ENCODE peak calls at places on chromosomes 6 and 20, in four cellular contexts. I, V, W and R are unnamed samples. For H3K4me1, the result is how much of the 10 kb centered on the place peaks cover.

GRCh38 chr20:2101057-2101934 is at the start of gene STK35:
- DNase-seq in V (no peak), W (peak), I (no peak), R (no peak)

GRCh38 chr20:1472556-1473243 is 6.1 kb upstream of the NSFL1C start:
- DNase-seq in I (no peak), V (no peak), W (no peak), R (no peak)

GRCh38 chr6:2989332-2990178 is 10.1 kb upstream of the NQO2 start:
- DNase-seq in V (peak), I (peak), W (peak), R (peak)

GRCh38 chr6:16251706-16252105 is 13.3 kb downstream of the GMPR start:
- DNase-seq in I (no peak), V (no peak), W (no peak), R (no peak)

GRCh38 chr20:25309395-25310267 is 61.7 kb downstream of the PYGB start:
- DNase-seq in V (peak), I (peak), W (peak), R (no peak)

GRCh38 chr6:157107571-157107914 is 215.8 kb downstream of the TMEM242 start:
- DNase-seq in W (no peak), V (no peak), I (no peak), R (no peak)

GRCh38 chr20:1900321-1900791 is 5.1 kb downstream of the SIRPA start:
- DNase-seq in V (peak), W (peak), I (no peak), R (no peak)

GRCh38 chr6:121395736-121396135 is 39.7 kb upstream of the GJA1 start:
- DNase-seq in I (no peak), V (no peak), W (no peak), R (no peak)

GRCh38 chr6:19024737-19025136 is 637.6 kb downstream of the RNF144B start:
- DNase-seq in V (peak), I (peak), W (no peak), R (no peak)

GRCh38 chr6:31723980-31724691 is 963 bp downstream of the MPIG6B start:
- DNase-seq in V (no peak), I (no peak), W (no peak), R (no peak)

GRCh38 chr6:152295346-152295745 is 341.8 kb downstream of the SYNE1 start:
- DNase-seq in W (peak), I (no peak), V (no peak), R (no peak)

GRCh38 chr20:1330075-1330830 is 1.3 kb upstream of the SDCBP2 start:
- DNase-seq in W (peak), V (no peak), I (no peak), R (peak)

GRCh38 chr6:170108890-170109587 is 181.8 kb downstream of the DLL1 start:
- DNase-seq in W (no peak), V (no peak), I (peak), R (peak)

GRCh38 chr20:6008254-6008653 is 45.6 kb downstream of the LRRN4 start:
- DNase-seq in W (peak), I (peak), V (no peak), R (peak)

GRCh38 chr6:36699290-36699689 is 1.7 kb downstream of the RAB44 start:
- DNase-seq in V (no peak), W (no peak), I (peak), R (no peak)

GRCh38 chr20:59820204-59821041 is 113.0 kb downstream of the SYCP2 start:
- DNase-seq in I (peak), V (no peak), W (peak), R (peak)

GRCh38 chr6:128305228-128305627 is 215.2 kb downstream of the PTPRK start:
- DNase-seq in V (no peak), I (no peak), W (no peak), R (no peak)

GRCh38 chr6:116218172-116218633 is 35.7 kb downstream of the TSPYL4 start:
- DNase-seq in V (no peak), W (no peak), I (no peak), R (no peak)

GRCh38 chr6:122107256-122107655 is 292.2 kb upstream of the HSF2 start:
- DNase-seq in W (no peak), I (no peak), V (no peak), R (no peak)

GRCh38 chr6:109449789-109450673 is 5.5 kb downstream of the MICAL1 start:
- DNase-seq in W (no peak), V (no peak), I (no peak), R (peak)

GRCh38 chr20:14761903-14762302 is 424.5 kb upstream of the FLRT3 start:
- DNase-seq in I (no peak), V (no peak), W (no peak), R (no peak)
- H3K4me3 ChIP-seq in I (no peak), V (no peak), W (no peak), R (no peak)

GRCh38 chr20:62362991-62363919 is 3.9 kb downstream of the LAMA5 start:
- DNase-seq in W (no peak), V (no peak), I (peak), R (no peak)

GRCh38 chr20:62362590-62362940 is 4.5 kb downstream of the LAMA5 start:
- DNase-seq in W (no peak), V (no peak), I (no peak), R (no peak)

GRCh38 chr20:62360854-62361798 is 6.0 kb downstream of the LAMA5 start:
- DNase-seq in I (peak), W (no peak), V (no peak), R (no peak)

GRCh38 chr20:62363920-62364851 is 2.9 kb downstream of the LAMA5 start:
- DNase-seq in I (peak), V (no peak), W (no peak), R (no peak)

GRCh38 chr20:62361799-62362589 is 5.1 kb downstream of the LAMA5 start:
- DNase-seq in W (no peak), I (peak), V (no peak), R (no peak)
- H3K4me1 ChIP-seq in W (under half), I (half or more), V (half or more), R (half or more)

GRCh38 chr6:101303474-101303873 is 90.0 kb upstream of the GRIK2 start:
- DNase-seq in V (no peak), I (no peak), W (no peak), R (no peak)
- H3K27ac ChIP-seq in V (no peak), I (no peak), W (no peak), R (no peak)

GRCh38 chr20:35264755-35265154 is 13.2 kb downstream of the MMP24OS start:
- DNase-seq in I (no peak), W (no peak), V (no peak), R (no peak)

GRCh38 chr20:35269055-35269781 is 8.7 kb downstream of the MMP24OS start:
- DNase-seq in V (no peak), I (peak), W (no peak), R (no peak)

GRCh38 chr20:35267092-35267491 is 10.8 kb downstream of the MMP24OS start:
- DNase-seq in I (no peak), W (no peak), V (no peak), R (no peak)

GRCh38 chr20:35260426-35260825 is 17.5 kb downstream of the MMP24OS start:
- DNase-seq in W (no peak), V (no peak), I (no peak), R (no peak)

DNA sequence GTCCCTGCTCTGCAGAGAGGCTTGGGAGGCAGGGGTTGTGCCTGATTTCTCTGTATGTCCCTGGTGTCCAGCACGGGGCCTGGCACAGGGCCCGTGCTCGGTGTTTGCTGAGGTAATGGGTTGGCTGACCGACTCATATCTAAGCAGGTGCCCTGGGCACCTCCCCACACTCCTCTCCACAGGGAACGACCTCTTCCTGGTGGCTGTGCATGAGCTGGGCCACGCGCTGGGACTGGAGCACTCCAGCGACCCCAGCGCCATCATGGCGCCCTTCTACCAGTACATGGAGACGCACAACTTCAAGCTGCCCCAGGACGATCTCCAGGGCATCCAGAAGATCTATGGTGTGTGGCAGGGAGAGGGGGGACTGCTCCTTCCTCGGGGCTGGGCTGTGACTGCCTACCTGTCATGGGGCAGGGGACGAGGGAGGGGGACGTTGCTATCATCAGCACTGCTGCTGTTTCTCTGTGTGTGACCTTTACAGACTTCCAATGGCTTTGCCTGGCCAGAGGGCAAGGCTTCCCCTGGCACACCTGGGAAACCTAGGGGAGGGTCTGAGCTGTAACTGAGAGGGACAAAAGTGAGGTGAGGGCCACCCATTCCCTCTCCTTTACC is 14.2 kb downstream of the MMP24OS start:
- DNase-seq in V (no peak), I (no peak), W (no peak), R (no peak)
- H3K4me3 ChIP-seq in V (no peak), I (peak), W (no peak), R (no peak)

GRCh38 chr20:44662256-44662655 is 10.8 kb upstream of the ADA start:
- DNase-seq in I (no peak), V (no peak), W (no peak), R (no peak)

GRCh38 chr20:44660506-44660905 is 9.0 kb upstream of the ADA start:
- DNase-seq in I (no peak), V (no peak), W (no peak), R (no peak)

GRCh38 chr20:44659931-44660330 is 8.4 kb upstream of the ADA start:
- DNase-seq in I (no peak), W (no peak), V (no peak), R (no peak)

GRCh38 chr20:44658810-44659209 is 7.3 kb upstream of the ADA start:
- DNase-seq in V (no peak), W (no peak), I (no peak), R (no peak)

DNA sequence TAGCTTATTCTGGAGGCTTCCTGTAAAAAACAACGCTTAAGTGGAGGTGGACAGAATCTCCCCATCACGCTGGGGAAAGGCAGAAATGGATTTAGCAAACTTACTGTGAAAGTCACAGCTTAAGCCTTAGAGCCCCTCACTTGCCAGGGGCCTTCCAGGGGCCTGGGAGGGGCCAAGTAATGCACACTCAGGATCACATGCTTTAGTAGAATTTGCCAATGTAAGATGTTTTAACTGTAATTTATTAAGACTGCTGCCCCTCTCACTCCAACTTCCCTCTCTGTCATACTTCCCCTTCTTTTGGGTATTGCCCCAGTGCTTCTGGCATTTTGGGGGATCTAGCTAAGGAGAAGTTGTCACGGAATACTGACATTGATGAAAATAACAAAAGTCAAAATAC is 12.6 kb upstream of the ADA start:
- DNase-seq in W (no peak), V (no peak), I (no peak), R (no peak)
- H3K4me1 ChIP-seq in W (under half), V (under half), I (under half), R (under half)

GRCh38 chr6:134296762-134297161 is 21.1 kb downstream of the SGK1 start:
- DNase-seq in V (no peak), I (no peak), W (no peak), R (no peak)
- H3K27ac ChIP-seq in V (no peak), I (no peak), W (no peak), R (no peak)

DNA sequence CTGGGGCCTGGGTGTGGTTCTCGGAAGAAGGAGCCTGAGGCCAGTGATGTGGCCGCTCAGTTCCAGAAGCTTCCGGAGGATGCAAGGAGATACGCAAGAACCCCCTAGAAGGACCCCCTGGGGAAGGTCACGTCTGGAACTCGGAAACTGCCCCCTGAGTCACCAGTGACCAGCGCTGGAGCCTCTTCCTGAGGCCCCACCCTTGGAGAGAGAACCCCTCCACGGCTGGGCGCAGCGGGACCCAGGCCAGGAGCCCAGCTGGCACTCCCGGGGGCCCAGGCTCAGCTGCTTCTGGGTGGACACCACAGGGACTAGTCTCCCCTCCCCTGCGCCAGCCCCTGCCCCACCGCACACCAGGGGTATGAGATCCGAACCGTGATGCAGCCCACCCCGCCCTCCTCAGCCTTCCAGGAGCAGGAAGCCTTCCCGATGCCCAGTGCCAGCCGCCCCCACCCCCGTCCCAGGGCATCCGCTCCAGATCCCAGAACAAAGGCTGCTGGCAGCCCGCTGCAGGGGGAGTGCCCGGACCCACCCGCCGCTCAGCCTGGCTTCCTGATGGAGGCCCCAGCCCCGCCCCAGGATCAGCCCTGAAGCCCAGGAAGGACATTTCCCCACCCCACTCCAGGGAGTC is 7.5 kb downstream of the LAMA5 start:
- DNase-seq in V (peak), I (peak), W (no peak), R (no peak)
- H3K4me3 ChIP-seq in V (peak), I (peak), W (no peak), R (no peak)

DNA sequence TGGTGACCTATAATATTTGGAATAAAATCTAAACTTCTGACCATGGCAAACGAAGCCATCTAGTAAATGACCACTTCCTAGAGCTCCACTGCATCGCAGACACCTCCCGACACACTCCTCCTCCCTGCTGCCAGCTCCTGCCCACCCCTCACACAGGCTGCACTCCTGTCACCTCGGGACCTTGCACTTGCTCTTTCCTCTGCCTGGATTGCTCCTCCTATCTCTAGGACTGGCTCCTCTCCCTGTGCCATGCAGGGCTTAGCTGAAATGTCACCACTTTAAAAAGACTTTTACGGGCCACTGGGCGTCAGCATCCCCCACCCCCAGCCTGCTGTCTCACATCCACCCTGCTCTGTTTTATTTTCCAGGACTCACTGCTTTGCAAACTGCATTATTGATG is 87.6 kb upstream of the MC3R start:
- DNase-seq in V (no peak), I (no peak), W (no peak), R (no peak)
- H3K4me1 ChIP-seq in V (under half), I (under half), W (under half), R (under half)